ENCODE peak calls at places on chromosomes 11 and 22, in eight cellular contexts. M, F, T, Z, L, R, H and I are unnamed samples.
A peak's percentile ranks its signal among the peaks of the same experiment; 100 is the strongest.

GRCh38 chr11:46948378-46949131 is 12.0 kb downstream of the CSTPP1 start:
- DNase-seq in M (no peak), F (peak; percentile 75), T (no peak), Z (peak; percentile 81), L (no peak), R (peak; percentile 66), H (no peak), I (peak; percentile 74)

GRCh38 chr11:41446107-41446506 is 13.3 kb downstream of the LRRC4C start:
- DNase-seq in M (no peak), F (no peak), T (no peak), Z (no peak), L (no peak), R (no peak), H (no peak), I (no peak)

GRCh38 chr11:63673579-63673978 is 2.4 kb upstream of the ATL3 start:
- DNase-seq in M (no peak), F (peak; percentile 78), T (no peak), Z (peak; percentile 52), L (no peak), R (no peak), H (no peak), I (no peak)

GRCh38 chr11:31340903-31341572 is 28.5 kb downstream of the DCDC1 start:
- DNase-seq in M (peak; percentile 66), F (peak; percentile 39), T (no peak), Z (peak; percentile 3), L (no peak), R (peak; percentile 23), H (no peak), I (peak; percentile 46)

GRCh38 chr11:103842795-103843194 is 193.6 kb upstream of the DDI1 start:
- DNase-seq in M (no peak), F (peak; percentile 79), T (no peak), Z (peak; percentile 77), L (peak; percentile 18), R (peak; percentile 18), H (no peak), I (peak; percentile 91)

GRCh38 chr11:70191495-70192140 is 11.5 kb upstream of the FADD start:
- DNase-seq in M (peak; percentile 90), F (peak; percentile 44), T (peak; percentile 86), Z (peak; percentile 25), L (peak; percentile 44), R (peak; percentile 62), H (peak; percentile 88), I (peak; percentile 47)

GRCh38 chr22:24868979-24869378 is 63.0 kb downstream of the SGSM1 start:
- DNase-seq in M (no peak), F (no peak), T (no peak), Z (no peak), L (no peak), R (no peak), H (no peak), I (no peak)

GRCh38 chr22:45911601-45912271 is 65.2 kb downstream of the WNT7B start:
- DNase-seq in M (no peak), F (peak; percentile 61), T (peak; percentile 65), Z (no peak), L (peak; percentile 20), R (no peak), H (peak; percentile 83), I (peak; percentile 42)

GRCh38 chr11:47002366-47002765 is 65.8 kb downstream of the CSTPP1 start:
- DNase-seq in M (no peak), F (no peak), T (no peak), Z (no peak), L (no peak), R (no peak), H (no peak), I (peak; percentile 18)

GRCh38 chr11:81000334-81001100 is 1559.7 kb upstream of the TENM4 start:
- DNase-seq in M (no peak), F (no peak), T (no peak), Z (no peak), L (no peak), R (no peak), H (no peak), I (no peak)

GRCh38 chr11:80993561-80993960 is 1552.7 kb upstream of the TENM4 start:
- DNase-seq in M (peak; percentile 56), F (peak; percentile 32), T (no peak), Z (no peak), L (no peak), R (peak; percentile 12), H (no peak), I (peak; percentile 14)

GRCh38 chr11:80990885-80991284 is 1550.1 kb upstream of the TENM4 start:
- DNase-seq in M (no peak), F (no peak), T (no peak), Z (no peak), L (no peak), R (no peak), H (no peak), I (no peak)

GRCh38 chr11:80995523-80995922 is 1554.7 kb upstream of the TENM4 start:
- DNase-seq in M (no peak), F (no peak), T (no peak), Z (no peak), L (no peak), R (no peak), H (no peak), I (no peak)
- H3K4me3 ChIP-seq in M (no peak overlapping the region), F (no peak overlapping the region), T (no peak overlapping the region), Z (no peak overlapping the region), L (no peak overlapping the region), R (no peak overlapping the region), H (no peak overlapping the region), I (no peak overlapping the region)

GRCh38 chr11:128633384-128633965 is 46.1 kb upstream of the ETS1 start:
- DNase-seq in M (no peak), F (no peak), T (no peak), Z (no peak), L (no peak), R (no peak), H (no peak), I (no peak)

GRCh38 chr11:128630367-128631230 is 43.2 kb upstream of the ETS1 start:
- DNase-seq in M (peak; percentile 85), F (peak; percentile 81), T (peak; percentile 91), Z (peak; percentile 75), L (peak; percentile 86), R (peak; percentile 78), H (peak; percentile 93), I (peak; percentile 91)

GRCh38 chr11:128629516-128630106 is 42.3 kb upstream of the ETS1 start:
- DNase-seq in M (no peak), F (peak; percentile 8), T (no peak), Z (no peak), L (no peak), R (no peak), H (no peak), I (no peak)

GRCh38 chr11:128634395-128634794 is 47.0 kb upstream of the ETS1 start:
- DNase-seq in M (no peak), F (no peak), T (no peak), Z (no peak), L (no peak), R (no peak), H (no peak), I (no peak)

GRCh38 chr11:128632151-128632791 is 44.9 kb upstream of the ETS1 start:
- DNase-seq in M (peak; percentile 88), F (peak; percentile 68), T (no peak), Z (peak; percentile 38), L (peak; percentile 36), R (peak; percentile 45), H (no peak), I (peak; percentile 75)
- TF ChIP-seq CTCF in M (peak; percentile 75), F (peak; percentile 85), T (peak; percentile 81), Z (peak; percentile 88), L (peak; percentile 61), R (peak; percentile 87), H (peak; percentile 55), I (peak; percentile 90)

GRCh38 chr11:65425971-65426838 is 3.6 kb downstream of the NEAT1 start:
- DNase-seq in M (no peak), F (peak; percentile 83), T (no peak), Z (peak; percentile 68), L (peak; percentile 37), R (peak; percentile 38), H (no peak), I (peak; percentile 85)
- H3K4me3 ChIP-seq in M (peak overlapping the region; percentile 37), F (peak overlapping the region; percentile 99), T (peak overlapping the region; percentile 85), Z (peak overlapping the region; percentile 77), L (peak overlapping the region; percentile 80), R (peak overlapping the region; percentile 96), H (peak overlapping the region; percentile 86), I (peak overlapping the region; percentile 81)

GRCh38 chr11:6457581-6458320 is 16.0 kb downstream of the TRIM3 start:
- DNase-seq in M (no peak), F (no peak), T (no peak), Z (no peak), L (no peak), R (no peak), H (no peak), I (no peak)

GRCh38 chr11:6458352-6458751 is 15.4 kb downstream of the TRIM3 start:
- DNase-seq in M (no peak), F (no peak), T (no peak), Z (no peak), L (no peak), R (no peak), H (no peak), I (no peak)

GRCh38 chr11:6456361-6457073 is 15.7 kb upstream of the HPX start:
- DNase-seq in M (no peak), F (no peak), T (no peak), Z (no peak), L (no peak), R (no peak), H (no peak), I (no peak)

GRCh38 chr11:6455070-6455469 is 14.3 kb upstream of the HPX start:
- DNase-seq in M (no peak), F (no peak), T (no peak), Z (no peak), L (no peak), R (no peak), H (no peak), I (no peak)

DNA sequence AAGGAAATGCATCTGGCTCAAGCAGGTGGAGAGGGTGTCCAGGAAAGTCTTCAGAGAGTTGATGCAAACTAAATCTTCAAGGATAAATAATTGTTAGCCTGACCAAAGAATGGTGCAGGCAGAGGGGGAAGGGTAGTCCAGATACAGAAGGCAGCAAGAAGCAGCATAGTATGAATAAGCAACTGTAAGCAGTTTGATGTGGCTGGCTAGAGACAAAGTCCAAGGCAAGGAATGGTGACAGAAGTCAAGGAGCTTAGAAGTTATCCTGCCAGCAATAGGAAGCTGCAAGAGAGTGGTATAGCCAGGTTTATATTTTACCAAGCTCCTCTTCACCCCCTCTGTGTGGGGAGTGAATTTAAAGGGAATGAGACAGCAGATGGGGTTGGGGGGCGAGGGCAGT is 14.7 kb downstream of the TRIM3 start:
- DNase-seq in M (no peak), F (no peak), T (no peak), Z (no peak), L (no peak), R (no peak), H (no peak), I (no peak)
- TF ChIP-seq CTCF in M (no peak), F (no peak), T (no peak), Z (no peak), L (no peak), R (no peak), H (no peak), I (no peak)